ENCODE peak calls at places on chromosomes 11 and 22, in four cellular contexts. W is heart left ventricle, F is AG10803, P is lower leg skin. D is an unnamed sample.

GRCh38 chr22:45783021-45783420 is 111.4 kb downstream of the ATXN10 start:
- DNase-seq in P (no peak), F (no peak), W (no peak), D (no peak)

GRCh38 chr11:129861702-129862107 is 33.7 kb downstream of the NFRKB start:
- DNase-seq in P (peak; percentile 76), W (no peak), F (peak; percentile 93), D (no peak)

GRCh38 chr11:2085251-2086066 is 53.7 kb downstream of the IGF2 start:
- DNase-seq in W (no peak), F (no peak), P (peak; percentile 12), D (no peak)

GRCh38 chr11:64233913-64234839 is at the start of gene VEGFB:
- DNase-seq in W (peak; percentile 90), F (no peak), P (no peak), D (no peak)

GRCh38 chr11:72306186-72306585 is 62.2 kb upstream of the PHOX2A start:
- DNase-seq in W (no peak), F (no peak), P (no peak), D (no peak)

GRCh38 chr22:37377927-37378326 is 49.4 kb downstream of the ELFN2 start:
- DNase-seq in F (no peak), P (no peak), W (no peak), D (no peak)

GRCh38 chr11:130737866-130738431 is 178.3 kb downstream of the SNX19 start:
- DNase-seq in W (peak; percentile 84), P (no peak), F (peak; percentile 77), D (no peak)

GRCh38 chr22:49962012-49962750 is 1.6 kb downstream of the PIM3 start:
- DNase-seq in F (peak; percentile 89), W (peak; percentile 94), P (peak; percentile 89), D (peak; percentile 82)

GRCh38 chr11:36622431-36623136 is 24.5 kb upstream of the RAG2 start:
- DNase-seq in F (peak; percentile 27), W (no peak), P (no peak), D (no peak)

GRCh38 chr22:45889539-45890350 is 87.2 kb downstream of the WNT7B start:
- DNase-seq in F (no peak), P (no peak), W (peak; percentile 57), D (no peak)

GRCh38 chr11:124277809-124278208 is 21.6 kb downstream of the OR8G5 start:
- DNase-seq in P (no peak), W (no peak), F (no peak), D (no peak)

GRCh38 chr22:44916281-44917231 is 93.2 kb downstream of the PHF21B start:
- DNase-seq in F (no peak), W (peak; percentile 28), P (no peak), D (no peak)

GRCh38 chr11:69574383-69575255 is 66.3 kb upstream of the CCND1 start:
- DNase-seq in W (no peak), F (no peak), P (no peak), D (no peak)

GRCh38 chr11:77557553-77557952 is 32.2 kb upstream of the AQP11 start:
- DNase-seq in P (no peak), W (no peak), F (no peak), D (peak; percentile 31)

GRCh38 chr11:107473797-107474196 is 16.2 kb upstream of the CWF19L2 start:
- DNase-seq in W (no peak), P (no peak), F (peak; percentile 22), D (no peak)

GRCh38 chr22:39543095-39543494 is 10.5 kb upstream of the RPS19BP1 start:
- DNase-seq in W (no peak), P (no peak), F (no peak), D (peak; percentile 63)

GRCh38 chr22:46537221-46537945 is at the start of gene CELSR1:
- DNase-seq in F (no peak), W (no peak), P (no peak), D (peak; percentile 45)

GRCh38 chr11:33476945-33477584 is 219.9 kb downstream of the HIPK3 start:
- DNase-seq in P (no peak), W (no peak), F (no peak), D (no peak)

GRCh38 chr22:49119551-49119952 is 708.1 kb downstream of the BRD1 start:
- DNase-seq in F (no peak), W (no peak), P (peak; percentile 62), D (no peak)

GRCh38 chr11:71204294-71204693 is 48.1 kb downstream of the SHANK2 start:
- DNase-seq in W (no peak), F (no peak), P (no peak), D (no peak)

GRCh38 chr11:91091564-91091963 is 868.7 kb upstream of the CHORDC1 start:
- DNase-seq in P (no peak), F (no peak), W (no peak), D (no peak)

GRCh38 chr11:30046211-30046945 is 29.5 kb upstream of the KCNA4 start:
- DNase-seq in F (no peak), W (no peak), P (no peak), D (peak; percentile 29)

GRCh38 chr11:74820763-74821162 is 72.1 kb downstream of the RNF169 start:
- DNase-seq in W (no peak), P (no peak), F (peak; percentile 93), D (no peak)

GRCh38 chr11:74686792-74687191 is 44.4 kb downstream of the CHRDL2 start:
- DNase-seq in F (peak; percentile 68), W (no peak), P (no peak), D (no peak)

GRCh38 chr11:3830088-3830487 is 10.7 kb downstream of the RHOG start:
- DNase-seq in F (no peak), P (no peak), W (no peak), D (no peak)

GRCh38 chr11:70944636-70945035 is 307.7 kb downstream of the SHANK2 start:
- DNase-seq in W (no peak), F (no peak), P (no peak), D (no peak)

GRCh38 chr11:133525976-133526375 is 6.3 kb downstream of the OPCML start:
- DNase-seq in P (no peak), W (no peak), F (no peak), D (no peak)

GRCh38 chr11:123490527-123490926 is 60.5 kb downstream of the GRAMD1B start:
- DNase-seq in F (no peak), P (no peak), W (no peak), D (no peak)

GRCh38 chr11:116876656-116877055 is 39.2 kb upstream of the APOA1 start:
- DNase-seq in F (no peak), W (no peak), P (no peak), D (no peak)

GRCh38 chr11:116885951-116886629 is 48.7 kb upstream of the APOA1 start:
- DNase-seq in W (no peak), F (peak; percentile 78), P (no peak), D (no peak)

GRCh38 chr11:124867700-124868099 is 2.5 kb downstream of the ROBO3 start:
- DNase-seq in W (no peak), F (peak; percentile 16), P (no peak), D (no peak)

GRCh38 chr11:69656536-69657455 is 15.8 kb downstream of the CCND1 start:
- DNase-seq in F (no peak), P (no peak), W (no peak), D (no peak)

GRCh38 chr11:65290448-65291165 is 24.1 kb upstream of the CDC42EP2 start:
- DNase-seq in F (peak; percentile 100), W (peak; percentile 92), P (peak; percentile 94), D (no peak)
- TF ChIP-seq CTCF in F (no peak), W (no peak), P (no peak), D (no peak)

DNA sequence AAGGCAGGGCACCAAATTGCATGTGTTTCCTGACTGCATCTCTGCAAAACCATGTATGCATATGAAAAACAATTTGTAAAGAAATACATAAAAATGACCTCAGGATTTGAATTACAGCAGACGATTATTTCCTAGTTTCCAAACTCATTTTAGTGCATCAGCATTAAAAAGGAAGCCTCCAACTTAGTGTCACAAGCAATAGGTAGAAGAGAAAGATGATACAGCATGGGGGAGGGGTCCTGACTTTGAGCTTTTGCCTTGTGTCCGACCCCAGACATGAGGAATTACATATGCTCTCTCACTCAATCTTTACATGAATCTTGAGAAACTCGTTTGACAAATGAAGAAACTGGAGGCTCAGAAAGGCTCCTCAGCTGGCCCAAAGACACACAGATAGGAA is 294.6 kb upstream of the NARS2 start:
- DNase-seq in F (no peak), W (no peak), P (no peak), D (no peak)
- TF ChIP-seq CTCF in F (no peak), W (no peak), P (no peak), D (no peak)

GRCh38 chr11:46295312-46295995 is 18.0 kb downstream of the CREB3L1 start:
- DNase-seq in P (no peak), F (peak; percentile 75), W (peak; percentile 89), D (peak; percentile 81)
- TF ChIP-seq CTCF in P (no peak), F (no peak), W (no peak), D (no peak)

GRCh38 chr11:105860105-105860504 is 161.9 kb downstream of the MSANTD4 start:
- DNase-seq in F (no peak), W (no peak), P (no peak), D (no peak)

GRCh38 chr11:105856954-105857353 is 165.1 kb downstream of the MSANTD4 start:
- DNase-seq in F (no peak), W (no peak), P (no peak), D (no peak)

GRCh38 chr11:105862736-105863367 is 159.2 kb downstream of the MSANTD4 start:
- DNase-seq in F (peak; percentile 55), W (no peak), P (no peak), D (no peak)

GRCh38 chr11:105861225-105861624 is 160.8 kb downstream of the MSANTD4 start:
- DNase-seq in W (no peak), P (no peak), F (no peak), D (no peak)
- TF ChIP-seq CTCF in W (no peak), P (no peak), F (no peak), D (no peak)

DNA sequence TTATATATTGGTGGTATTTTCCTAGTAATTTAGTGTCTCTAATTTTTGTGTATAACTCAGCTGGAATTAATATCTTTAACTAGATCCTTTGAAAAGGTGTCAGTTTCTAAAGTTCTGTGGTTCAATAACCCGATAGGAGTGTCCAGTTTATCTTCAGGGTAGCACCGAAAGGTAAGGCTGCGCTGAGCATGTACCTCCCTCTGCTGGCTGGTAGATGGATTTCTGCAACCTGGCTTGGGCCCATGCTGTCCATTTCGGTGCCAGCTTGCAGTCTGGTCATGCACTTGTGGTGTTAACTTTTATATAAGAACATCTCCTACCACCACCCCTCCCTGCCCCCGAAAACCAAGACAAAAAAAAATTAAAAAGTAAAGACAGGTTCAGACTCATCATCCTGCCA is 24.7 kb downstream of the EXT2 start:
- DNase-seq in P (no peak), F (no peak), W (no peak), D (peak; percentile 10)
- TF ChIP-seq CTCF in P (no peak), F (peak; percentile 29), W (peak; percentile 33), D (no peak)

GRCh38 chr11:13141731-13142724 is 132.9 kb downstream of the RASSF10 start:
- DNase-seq in F (no peak), W (no peak), P (no peak), D (no peak)

GRCh38 chr11:13145461-13145860 is 132.1 kb upstream of the BMAL1 start:
- DNase-seq in P (no peak), W (no peak), F (no peak), D (no peak)

GRCh38 chr11:13140873-13141655 is 131.9 kb downstream of the RASSF10 start:
- DNase-seq in W (no peak), F (no peak), P (no peak), D (no peak)

GRCh38 chr11:13140028-13140870 is 131.1 kb downstream of the RASSF10 start:
- DNase-seq in P (no peak), W (no peak), F (peak; percentile 64), D (no peak)

GRCh38 chr11:13143486-13144297 is 133.9 kb upstream of the BMAL1 start:
- DNase-seq in F (no peak), W (no peak), P (no peak), D (no peak)
- TF ChIP-seq CTCF in F (no peak), W (no peak), P (no peak), D (no peak)

GRCh38 chr11:120335928-120336640 is at the start of gene ARHGEF12:
- DNase-seq in W (peak; percentile 98), P (peak; percentile 93), F (peak; percentile 99), D (peak; percentile 98)
- TF ChIP-seq CTCF in W (no peak), P (no peak), F (peak; percentile 48), D (no peak)